ENCODE peak calls at places on chromosomes 13 and 19, in ten cellular contexts. One of them, this sample, is unnamed.

GRCh38 chr13:97193577-97193976 is 28.6 kb upstream of the MBNL2 start:
- DNase-seq in stimulated activated CD4-positive, alpha-beta T cell treated with anti-CD3 and anti-CD28 coated beads, Interleukin-2, amount 100 ng/mL, for 48 hours: no peak
- DNase-seq in iPS DF 6.9: no peak
- DNase-seq in mucosa of gallbladder: no peak
- DNase-seq in left ventricle myocardium superior: no peak
- DNase-seq in activated CD4-positive, alpha-beta T cell treated with anti-CD3 and anti-CD28 coated beads, Interleukin-2, amount 50 U/mL, for 1 hour: no peak
- DNase-seq in activated T-helper 1 cell treated with anti-CD3 and anti-CD28 coated beads, Interleukin-12 subunit alpha, Interleukin-12 subunit beta, Interleukin-2, Interleukin-4 antibody, amounts not matched to agents 30 ng/mL and 10 ng/mL and 1 ng/mL, durations not matched to agents 14 hours and 24 hours and 36 hours: no peak
- DNase-seq in T-helper 9 cell: no peak
- DNase-seq in colonic mucosa: no peak
- DNase-seq in head of caudate nucleus: no peak
- DNase-seq in this sample: no peak

GRCh38 chr13:87376081-87376480 is 295.1 kb upstream of the SLITRK5 start:
- DNase-seq in mucosa of gallbladder: no peak
- DNase-seq in activated CD4-positive, alpha-beta T cell treated with anti-CD3 and anti-CD28 coated beads, Interleukin-2, amount 50 U/mL, for 1 hour: no peak
- DNase-seq in colonic mucosa: no peak
- DNase-seq in left ventricle myocardium superior: no peak
- DNase-seq in T-helper 9 cell: no peak
- DNase-seq in head of caudate nucleus: no peak
- DNase-seq in iPS DF 6.9: no peak
- DNase-seq in activated T-helper 1 cell treated with anti-CD3 and anti-CD28 coated beads, Interleukin-12 subunit alpha, Interleukin-12 subunit beta, Interleukin-2, Interleukin-4 antibody, amounts not matched to agents 30 ng/mL and 10 ng/mL and 1 ng/mL, durations not matched to agents 14 hours and 24 hours and 36 hours: no peak
- DNase-seq in stimulated activated CD4-positive, alpha-beta T cell treated with anti-CD3 and anti-CD28 coated beads, Interleukin-2, amount 100 ng/mL, for 48 hours: no peak
- DNase-seq in this sample: no peak

GRCh38 chr13:29594710-29595379 is 643 bp downstream of the SLC7A1 start:
- DNase-seq in activated T-helper 1 cell treated with anti-CD3 and anti-CD28 coated beads, Interleukin-12 subunit alpha, Interleukin-12 subunit beta, Interleukin-2, Interleukin-4 antibody, amounts not matched to agents 30 ng/mL and 10 ng/mL and 1 ng/mL, durations not matched to agents 14 hours and 24 hours and 36 hours: peak; percentile 60
- DNase-seq in iPS DF 6.9: no peak
- DNase-seq in T-helper 9 cell: peak; percentile 48
- DNase-seq in mucosa of gallbladder: peak; percentile 39
- DNase-seq in head of caudate nucleus: peak; percentile 46
- DNase-seq in left ventricle myocardium superior: peak; percentile 71
- DNase-seq in colonic mucosa: peak; percentile 51
- DNase-seq in activated CD4-positive, alpha-beta T cell treated with anti-CD3 and anti-CD28 coated beads, Interleukin-2, amount 50 U/mL, for 1 hour: peak; percentile 51
- DNase-seq in stimulated activated CD4-positive, alpha-beta T cell treated with anti-CD3 and anti-CD28 coated beads, Interleukin-2, amount 100 ng/mL, for 48 hours: peak; percentile 61
- DNase-seq in this sample: peak; percentile 74

GRCh38 chr19:23145617-23146415 is 29.0 kb downstream of the ZNF730 start:
- DNase-seq in left ventricle myocardium superior: no peak
- DNase-seq in iPS DF 6.9: no peak
- DNase-seq in activated T-helper 1 cell treated with anti-CD3 and anti-CD28 coated beads, Interleukin-12 subunit alpha, Interleukin-12 subunit beta, Interleukin-2, Interleukin-4 antibody, amounts not matched to agents 30 ng/mL and 10 ng/mL and 1 ng/mL, durations not matched to agents 14 hours and 24 hours and 36 hours: no peak
- DNase-seq in activated CD4-positive, alpha-beta T cell treated with anti-CD3 and anti-CD28 coated beads, Interleukin-2, amount 50 U/mL, for 1 hour: no peak
- DNase-seq in head of caudate nucleus: no peak
- DNase-seq in stimulated activated CD4-positive, alpha-beta T cell treated with anti-CD3 and anti-CD28 coated beads, Interleukin-2, amount 100 ng/mL, for 48 hours: no peak
- DNase-seq in mucosa of gallbladder: no peak
- DNase-seq in T-helper 9 cell: no peak
- DNase-seq in colonic mucosa: no peak
- DNase-seq in this sample: no peak

GRCh38 chr13:110758195-110758594 is 44.7 kb downstream of the ING1 start:
- DNase-seq in stimulated activated CD4-positive, alpha-beta T cell treated with anti-CD3 and anti-CD28 coated beads, Interleukin-2, amount 100 ng/mL, for 48 hours: no peak
- DNase-seq in T-helper 9 cell: no peak
- DNase-seq in iPS DF 6.9: no peak
- DNase-seq in left ventricle myocardium superior: no peak
- DNase-seq in mucosa of gallbladder: no peak
- DNase-seq in head of caudate nucleus: no peak
- DNase-seq in colonic mucosa: no peak
- DNase-seq in activated CD4-positive, alpha-beta T cell treated with anti-CD3 and anti-CD28 coated beads, Interleukin-2, amount 50 U/mL, for 1 hour: no peak
- DNase-seq in activated T-helper 1 cell treated with anti-CD3 and anti-CD28 coated beads, Interleukin-12 subunit alpha, Interleukin-12 subunit beta, Interleukin-2, Interleukin-4 antibody, amounts not matched to agents 30 ng/mL and 10 ng/mL and 1 ng/mL, durations not matched to agents 14 hours and 24 hours and 36 hours: no peak
- DNase-seq in this sample: no peak

GRCh38 chr13:28336193-28336657 is 158.7 kb downstream of the FLT1 start:
- DNase-seq in colonic mucosa: no peak
- DNase-seq in stimulated activated CD4-positive, alpha-beta T cell treated with anti-CD3 and anti-CD28 coated beads, Interleukin-2, amount 100 ng/mL, for 48 hours: no peak
- DNase-seq in mucosa of gallbladder: no peak
- DNase-seq in T-helper 9 cell: no peak
- DNase-seq in iPS DF 6.9: no peak
- DNase-seq in activated T-helper 1 cell treated with anti-CD3 and anti-CD28 coated beads, Interleukin-12 subunit alpha, Interleukin-12 subunit beta, Interleukin-2, Interleukin-4 antibody, amounts not matched to agents 30 ng/mL and 10 ng/mL and 1 ng/mL, durations not matched to agents 14 hours and 24 hours and 36 hours: no peak
- DNase-seq in head of caudate nucleus: no peak
- DNase-seq in left ventricle myocardium superior: no peak
- DNase-seq in activated CD4-positive, alpha-beta T cell treated with anti-CD3 and anti-CD28 coated beads, Interleukin-2, amount 50 U/mL, for 1 hour: no peak
- DNase-seq in this sample: no peak

GRCh38 chr19:42079886-42080763 is 4.2 kb downstream of the ZNF574 start:
- DNase-seq in colonic mucosa: no peak
- DNase-seq in stimulated activated CD4-positive, alpha-beta T cell treated with anti-CD3 and anti-CD28 coated beads, Interleukin-2, amount 100 ng/mL, for 48 hours: no peak
- DNase-seq in activated T-helper 1 cell treated with anti-CD3 and anti-CD28 coated beads, Interleukin-12 subunit alpha, Interleukin-12 subunit beta, Interleukin-2, Interleukin-4 antibody, amounts not matched to agents 30 ng/mL and 10 ng/mL and 1 ng/mL, durations not matched to agents 14 hours and 24 hours and 36 hours: no peak
- DNase-seq in head of caudate nucleus: no peak
- DNase-seq in activated CD4-positive, alpha-beta T cell treated with anti-CD3 and anti-CD28 coated beads, Interleukin-2, amount 50 U/mL, for 1 hour: no peak
- DNase-seq in left ventricle myocardium superior: no peak
- DNase-seq in mucosa of gallbladder: no peak
- DNase-seq in T-helper 9 cell: no peak
- DNase-seq in iPS DF 6.9: no peak
- DNase-seq in this sample: no peak

GRCh38 chr19:54448037-54448773 is 794 bp upstream of the LENG8 start:
- DNase-seq in left ventricle myocardium superior: peak; percentile 67
- DNase-seq in mucosa of gallbladder: peak; percentile 30
- DNase-seq in iPS DF 6.9: no peak
- DNase-seq in colonic mucosa: peak; percentile 60
- DNase-seq in activated CD4-positive, alpha-beta T cell treated with anti-CD3 and anti-CD28 coated beads, Interleukin-2, amount 50 U/mL, for 1 hour: peak; percentile 36
- DNase-seq in stimulated activated CD4-positive, alpha-beta T cell treated with anti-CD3 and anti-CD28 coated beads, Interleukin-2, amount 100 ng/mL, for 48 hours: peak; percentile 38
- DNase-seq in head of caudate nucleus: no peak
- DNase-seq in activated T-helper 1 cell treated with anti-CD3 and anti-CD28 coated beads, Interleukin-12 subunit alpha, Interleukin-12 subunit beta, Interleukin-2, Interleukin-4 antibody, amounts not matched to agents 30 ng/mL and 10 ng/mL and 1 ng/mL, durations not matched to agents 14 hours and 24 hours and 36 hours: no peak
- DNase-seq in T-helper 9 cell: no peak
- DNase-seq in this sample: peak; percentile 79

GRCh38 chr13:95335667-95336066 is 34.4 kb upstream of the ABCC4 start:
- DNase-seq in activated T-helper 1 cell treated with anti-CD3 and anti-CD28 coated beads, Interleukin-12 subunit alpha, Interleukin-12 subunit beta, Interleukin-2, Interleukin-4 antibody, amounts not matched to agents 30 ng/mL and 10 ng/mL and 1 ng/mL, durations not matched to agents 14 hours and 24 hours and 36 hours: no peak
- DNase-seq in T-helper 9 cell: no peak
- DNase-seq in activated CD4-positive, alpha-beta T cell treated with anti-CD3 and anti-CD28 coated beads, Interleukin-2, amount 50 U/mL, for 1 hour: no peak
- DNase-seq in stimulated activated CD4-positive, alpha-beta T cell treated with anti-CD3 and anti-CD28 coated beads, Interleukin-2, amount 100 ng/mL, for 48 hours: no peak
- DNase-seq in colonic mucosa: no peak
- DNase-seq in mucosa of gallbladder: no peak
- DNase-seq in left ventricle myocardium superior: no peak
- DNase-seq in iPS DF 6.9: no peak
- DNase-seq in head of caudate nucleus: no peak
- DNase-seq in this sample: no peak

GRCh38 chr19:52099497-52100138 is 4.1 kb upstream of the ZNF841 start:
- DNase-seq in left ventricle myocardium superior: no peak
- DNase-seq in mucosa of gallbladder: peak; percentile 40
- DNase-seq in colonic mucosa: no peak
- DNase-seq in activated T-helper 1 cell treated with anti-CD3 and anti-CD28 coated beads, Interleukin-12 subunit alpha, Interleukin-12 subunit beta, Interleukin-2, Interleukin-4 antibody, amounts not matched to agents 30 ng/mL and 10 ng/mL and 1 ng/mL, durations not matched to agents 14 hours and 24 hours and 36 hours: no peak
- DNase-seq in iPS DF 6.9: no peak
- DNase-seq in stimulated activated CD4-positive, alpha-beta T cell treated with anti-CD3 and anti-CD28 coated beads, Interleukin-2, amount 100 ng/mL, for 48 hours: no peak
- DNase-seq in head of caudate nucleus: no peak
- DNase-seq in T-helper 9 cell: no peak
- DNase-seq in activated CD4-positive, alpha-beta T cell treated with anti-CD3 and anti-CD28 coated beads, Interleukin-2, amount 50 U/mL, for 1 hour: no peak
- DNase-seq in this sample: no peak

GRCh38 chr19:29372461-29372860 is 153.3 kb upstream of the VSTM2B start:
- DNase-seq in left ventricle myocardium superior: no peak
- DNase-seq in head of caudate nucleus: no peak
- DNase-seq in mucosa of gallbladder: peak; percentile 0
- DNase-seq in iPS DF 6.9: no peak
- DNase-seq in activated T-helper 1 cell treated with anti-CD3 and anti-CD28 coated beads, Interleukin-12 subunit alpha, Interleukin-12 subunit beta, Interleukin-2, Interleukin-4 antibody, amounts not matched to agents 30 ng/mL and 10 ng/mL and 1 ng/mL, durations not matched to agents 14 hours and 24 hours and 36 hours: no peak
- DNase-seq in colonic mucosa: no peak
- DNase-seq in T-helper 9 cell: no peak
- DNase-seq in stimulated activated CD4-positive, alpha-beta T cell treated with anti-CD3 and anti-CD28 coated beads, Interleukin-2, amount 100 ng/mL, for 48 hours: no peak
- DNase-seq in activated CD4-positive, alpha-beta T cell treated with anti-CD3 and anti-CD28 coated beads, Interleukin-2, amount 50 U/mL, for 1 hour: no peak
- DNase-seq in this sample: no peak

GRCh38 chr13:79779761-79780160 is 298.8 kb downstream of the NDFIP2 start:
- DNase-seq in head of caudate nucleus: no peak
- DNase-seq in colonic mucosa: peak; percentile 43
- DNase-seq in activated T-helper 1 cell treated with anti-CD3 and anti-CD28 coated beads, Interleukin-12 subunit alpha, Interleukin-12 subunit beta, Interleukin-2, Interleukin-4 antibody, amounts not matched to agents 30 ng/mL and 10 ng/mL and 1 ng/mL, durations not matched to agents 14 hours and 24 hours and 36 hours: no peak
- DNase-seq in mucosa of gallbladder: no peak
- DNase-seq in left ventricle myocardium superior: no peak
- DNase-seq in stimulated activated CD4-positive, alpha-beta T cell treated with anti-CD3 and anti-CD28 coated beads, Interleukin-2, amount 100 ng/mL, for 48 hours: no peak
- DNase-seq in iPS DF 6.9: no peak
- DNase-seq in T-helper 9 cell: no peak
- DNase-seq in activated CD4-positive, alpha-beta T cell treated with anti-CD3 and anti-CD28 coated beads, Interleukin-2, amount 50 U/mL, for 1 hour: no peak
- DNase-seq in this sample: no peak

GRCh38 chr19:43624933-43625332 is 5.5 kb upstream of the ZNF428 start:
- DNase-seq in iPS DF 6.9: no peak
- DNase-seq in mucosa of gallbladder: peak; percentile 26
- DNase-seq in colonic mucosa: peak; percentile 85
- DNase-seq in left ventricle myocardium superior: peak; percentile 68
- DNase-seq in T-helper 9 cell: peak; percentile 87
- DNase-seq in activated CD4-positive, alpha-beta T cell treated with anti-CD3 and anti-CD28 coated beads, Interleukin-2, amount 50 U/mL, for 1 hour: peak; percentile 90
- DNase-seq in head of caudate nucleus: no peak
- DNase-seq in stimulated activated CD4-positive, alpha-beta T cell treated with anti-CD3 and anti-CD28 coated beads, Interleukin-2, amount 100 ng/mL, for 48 hours: peak; percentile 82
- DNase-seq in activated T-helper 1 cell treated with anti-CD3 and anti-CD28 coated beads, Interleukin-12 subunit alpha, Interleukin-12 subunit beta, Interleukin-2, Interleukin-4 antibody, amounts not matched to agents 30 ng/mL and 10 ng/mL and 1 ng/mL, durations not matched to agents 14 hours and 24 hours and 36 hours: peak; percentile 80
- DNase-seq in this sample: peak; percentile 58

GRCh38 chr13:108158746-108159145 is 56.6 kb downstream of the LIG4 start:
- DNase-seq in mucosa of gallbladder: no peak
- DNase-seq in activated T-helper 1 cell treated with anti-CD3 and anti-CD28 coated beads, Interleukin-12 subunit alpha, Interleukin-12 subunit beta, Interleukin-2, Interleukin-4 antibody, amounts not matched to agents 30 ng/mL and 10 ng/mL and 1 ng/mL, durations not matched to agents 14 hours and 24 hours and 36 hours: no peak
- DNase-seq in activated CD4-positive, alpha-beta T cell treated with anti-CD3 and anti-CD28 coated beads, Interleukin-2, amount 50 U/mL, for 1 hour: no peak
- DNase-seq in colonic mucosa: no peak
- DNase-seq in stimulated activated CD4-positive, alpha-beta T cell treated with anti-CD3 and anti-CD28 coated beads, Interleukin-2, amount 100 ng/mL, for 48 hours: no peak
- DNase-seq in head of caudate nucleus: no peak
- DNase-seq in iPS DF 6.9: no peak
- DNase-seq in T-helper 9 cell: no peak
- DNase-seq in left ventricle myocardium superior: no peak
- DNase-seq in this sample: no peak

This sample was measured in body of pancreas.